ENCODE peak calls at places on chromosome 4, in seven cellular contexts. K, F, W, B, Y, C and X are unnamed samples.

GRCh38 chr4:56681158-56681848 is at the start of gene HOPX:
- DNase-seq in B (no peak), F (no peak), Y (peak), K (peak), C (no peak), W (no peak), X (no peak)

GRCh38 chr4:109708990-109709389 is 5.7 kb upstream of the CASP6 start:
- DNase-seq in W (no peak), K (no peak), Y (no peak), C (no peak), F (no peak), B (no peak), X (no peak)

GRCh38 chr4:30537462-30537861 is 182.7 kb upstream of the PCDH7 start:
- DNase-seq in B (no peak), W (no peak), C (peak), Y (peak), F (peak), K (peak), X (no peak)

GRCh38 chr4:52574036-52574435 is 85.1 kb downstream of the USP46 start:
- DNase-seq in C (peak), K (no peak), Y (no peak), B (no peak), W (no peak), F (peak), X (no peak)

GRCh38 chr4:125677665-125678307 is 363.0 kb downstream of the FAT4 start:
- DNase-seq in F (peak), C (no peak), Y (no peak), W (no peak), K (no peak), B (no peak), X (no peak)

GRCh38 chr4:116899536-116899935 is 185.8 kb downstream of the TRAM1L1 start:
- DNase-seq in F (no peak), C (no peak), W (no peak), K (no peak), Y (no peak), B (no peak), X (no peak)

GRCh38 chr4:80196259-80197131 is 808 bp upstream of the PRDM8 start:
- DNase-seq in B (no peak), C (peak), Y (peak), K (no peak), W (no peak), F (peak), X (peak)

GRCh38 chr4:186953601-186954260 is 230.1 kb upstream of the FAT1 start:
- DNase-seq in K (peak), Y (no peak), C (no peak), B (no peak), W (no peak), F (no peak), X (no peak)

GRCh38 chr4:36997727-36998126 is 246.8 kb upstream of the NWD2 start:
- DNase-seq in Y (no peak), C (no peak), W (no peak), K (no peak), B (no peak), F (no peak), X (no peak)

GRCh38 chr4:13483142-13484044 is 747 bp downstream of the RAB28 start:
- DNase-seq in Y (peak), B (no peak), W (peak), F (peak), C (peak), K (peak), X (peak)

GRCh38 chr4:137678796-137679195 is 146.5 kb upstream of the PCDH18 start:
- DNase-seq in B (no peak), F (peak), K (no peak), W (no peak), C (peak), Y (no peak), X (no peak)

GRCh38 chr4:65911720-65912119 is 241.4 kb upstream of the EPHA5 start:
- DNase-seq in B (no peak), W (no peak), F (no peak), Y (no peak), K (no peak), C (no peak), X (no peak)

GRCh38 chr4:14180983-14181601 is 553.6 kb upstream of the BOD1L1 start:
- DNase-seq in K (no peak), Y (no peak), B (no peak), W (no peak), C (peak), F (no peak), X (no peak)

GRCh38 chr4:93855926-93856325 is 27.4 kb downstream of the ATOH1 start:
- DNase-seq in F (no peak), K (no peak), Y (no peak), B (no peak), W (no peak), C (no peak), X (no peak)

GRCh38 chr4:14115106-14115505 is 487.6 kb upstream of the BOD1L1 start:
- DNase-seq in F (no peak), K (no peak), W (no peak), Y (no peak), B (peak), C (no peak), X (peak)

GRCh38 chr4:68361146-68361589 is 11.3 kb upstream of the YTHDC1 start:
- DNase-seq in K (peak), F (peak), C (peak), W (no peak), Y (peak), B (no peak), X (no peak)

GRCh38 chr4:113637363-113637762 is 124.2 kb downstream of the CAMK2D start:
- DNase-seq in C (peak), F (no peak), Y (no peak), W (no peak), K (no peak), B (no peak), X (no peak)

GRCh38 chr4:101604976-101605375 is 185.6 kb upstream of the BANK1 start:
- DNase-seq in W (no peak), C (no peak), B (no peak), F (no peak), K (no peak), Y (no peak), X (no peak)

GRCh38 chr4:181043486-181043885 is 1199.7 kb upstream of the TENM3 start:
- DNase-seq in W (no peak), B (no peak), Y (no peak), C (no peak), F (no peak), K (no peak), X (no peak)

GRCh38 chr4:10704050-10704810 is 19.7 kb upstream of the CLNK start:
- DNase-seq in K (no peak), F (peak), Y (no peak), B (no peak), W (no peak), C (peak), X (no peak)

GRCh38 chr4:111821342-111821741 is 323.9 kb upstream of the FAM241A start:
- DNase-seq in K (peak), B (no peak), F (no peak), W (no peak), Y (no peak), C (no peak), X (no peak)

GRCh38 chr4:24229976-24230375 is 340.1 kb upstream of the PPARGC1A start:
- DNase-seq in F (peak), B (no peak), W (no peak), C (peak), K (no peak), Y (no peak), X (no peak)

GRCh38 chr4:101708640-101709039 is 81.9 kb upstream of the BANK1 start:
- DNase-seq in W (no peak), B (no peak), F (no peak), C (no peak), Y (no peak), K (no peak), X (no peak)

GRCh38 chr4:151192556-151193235 is 84.3 kb upstream of the PRSS48 start:
- DNase-seq in B (no peak), F (no peak), C (peak), K (peak), Y (no peak), W (no peak), X (no peak)

GRCh38 chr4:33696586-33696985 is 2547.7 kb downstream of the ARAP2 start:
- DNase-seq in K (no peak), F (peak), C (no peak), B (no peak), Y (peak), W (no peak), X (no peak)

GRCh38 chr4:114558446-114559020 is 40.1 kb upstream of the UGT8 start:
- DNase-seq in C (no peak), W (peak), F (no peak), Y (peak), B (no peak), K (no peak), X (no peak)

GRCh38 chr4:86974481-86975050 is 39.8 kb downstream of the AFF1 start:
- DNase-seq in C (no peak), W (no peak), Y (no peak), K (peak), F (no peak), B (no peak), X (no peak)

GRCh38 chr4:46648088-46648744 is 258.3 kb upstream of the GABRA2 start:
- DNase-seq in Y (peak), B (peak), W (peak), C (peak), K (peak), F (peak), X (peak)

GRCh38 chr4:61580721-61581377 is 380.7 kb downstream of the ADGRL3 start:
- DNase-seq in B (no peak), K (no peak), F (no peak), C (peak), W (no peak), Y (no peak), X (no peak)

GRCh38 chr4:122898370-122899150 is 23.8 kb downstream of the NUDT6 start:
- DNase-seq in K (peak), Y (no peak), B (no peak), C (peak), F (peak), W (no peak), X (no peak)

GRCh38 chr4:16677545-16677944 is 220.9 kb downstream of the LDB2 start:
- DNase-seq in B (no peak), F (no peak), W (no peak), K (no peak), C (peak), Y (no peak), X (no peak)
- H2BK120ac ChIP-seq in B (no peak), F (no peak), W (no peak), K (no peak), C (no peak), Y (no peak), X (no peak)

GRCh38 chr4:179750374-179750773 is 2308.1 kb upstream of the AGA start:
- DNase-seq in K (no peak), Y (no peak), F (peak), C (peak), W (no peak), B (no peak), X (no peak)

GRCh38 chr4:179751669-179752068 is 2309.4 kb upstream of the AGA start:
- DNase-seq in Y (no peak), W (no peak), B (no peak), K (no peak), F (no peak), C (no peak), X (no peak)

DNA sequence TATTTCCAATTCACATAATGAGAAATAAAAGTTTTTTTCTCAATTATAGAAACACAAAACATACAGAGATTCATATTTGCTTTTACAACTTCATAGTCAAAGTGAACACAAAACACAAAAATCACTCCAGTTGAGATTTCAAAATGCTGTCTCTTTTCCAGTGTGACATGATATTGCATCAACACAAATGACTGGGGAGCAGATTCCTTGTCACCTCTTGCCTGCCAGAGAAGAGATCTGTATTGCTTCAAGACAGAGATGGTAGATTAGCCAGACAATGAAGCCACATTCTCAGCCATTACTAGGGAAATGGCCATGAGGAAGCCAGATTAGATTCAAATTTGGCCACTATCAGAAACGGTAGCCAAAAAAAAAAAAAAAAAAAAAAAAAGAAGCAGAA is 2313.1 kb upstream of the AGA start:
- DNase-seq in F (peak), C (no peak), W (no peak), Y (peak), B (no peak), K (no peak), X (no peak)
- H2BK120ac ChIP-seq in F (no peak), C (no peak), W (no peak), Y (no peak), B (no peak), K (no peak), X (no peak)

GRCh38 chr4:119014658-119015057 is 121.0 kb upstream of the MYOZ2 start:
- DNase-seq in F (no peak), C (no peak), W (no peak), K (no peak), B (no peak), Y (no peak), X (no peak)

GRCh38 chr4:119016636-119017035 is 119.0 kb upstream of the MYOZ2 start:
- DNase-seq in K (no peak), W (no peak), F (peak), B (no peak), Y (no peak), C (peak), X (no peak)

GRCh38 chr4:119020158-119020557 is 115.5 kb upstream of the MYOZ2 start:
- DNase-seq in F (peak), B (no peak), C (peak), W (no peak), K (no peak), Y (no peak), X (no peak)

GRCh38 chr4:119017634-119018033 is 118.0 kb upstream of the MYOZ2 start:
- DNase-seq in W (no peak), C (no peak), Y (no peak), F (no peak), B (no peak), K (no peak), X (no peak)
- H2BK120ac ChIP-seq in W (no peak), C (peak), Y (no peak), F (no peak), B (no peak), K (no peak), X (no peak)

GRCh38 chr4:178192611-178193010 is 750.4 kb upstream of the AGA start:
- DNase-seq in C (no peak), B (no peak), F (no peak), K (no peak), Y (no peak), W (no peak), X (no peak)

GRCh38 chr4:178198691-178199090 is 756.5 kb upstream of the AGA start:
- DNase-seq in K (peak), W (no peak), B (no peak), Y (no peak), F (peak), C (peak), X (no peak)

GRCh38 chr4:178202422-178202821 is 760.2 kb upstream of the AGA start:
- DNase-seq in F (no peak), C (no peak), K (no peak), Y (no peak), W (no peak), B (no peak), X (no peak)

GRCh38 chr4:178196751-178197150 is 754.5 kb upstream of the AGA start:
- DNase-seq in F (no peak), C (no peak), K (no peak), W (no peak), B (no peak), Y (no peak), X (no peak)
- H2BK120ac ChIP-seq in F (no peak), C (no peak), K (no peak), W (no peak), B (no peak), Y (no peak), X (no peak)